ENCODE peak calls at places on chromosomes 16 and 17, in five cellular contexts. S, Q, T, A and R are unnamed samples.

GRCh38 chr17:76667786-76668453 is 24.4 kb upstream of the ST6GALNAC1 start:
- DNase-seq in T (no peak), S (no peak), A (no peak), Q (no peak), R (no peak)

GRCh38 chr17:67891481-67892119 is 66.3 kb downstream of the BPTF start:
- DNase-seq in T (peak), S (peak), Q (no peak), A (peak), R (peak)

GRCh38 chr16:67538666-67539101 is 10.1 kb downstream of the RIPOR1 start:
- DNase-seq in S (peak), A (no peak), Q (no peak), T (no peak), R (peak)

GRCh38 chr17:57499648-57500049 is 243.3 kb downstream of the MSI2 start:
- DNase-seq in Q (no peak), T (no peak), A (no peak), S (no peak), R (no peak)

GRCh38 chr17:58413684-58414083 is 3.6 kb downstream of the RNF43 start:
- DNase-seq in T (no peak), A (no peak), S (no peak), Q (no peak), R (no peak)

GRCh38 chr17:74750327-74751069 is 2.1 kb downstream of the NHERF1 start:
- DNase-seq in S (no peak), T (no peak), A (no peak), Q (no peak), R (no peak)

GRCh38 chr17:2688351-2689342 is 22.9 kb downstream of the CLUH start:
- DNase-seq in S (no peak), T (peak), Q (peak), A (no peak), R (no peak)

GRCh38 chr17:226108-226772 is 44.8 kb upstream of the DOC2B start:
- DNase-seq in Q (no peak), S (no peak), A (no peak), T (no peak), R (no peak)

GRCh38 chr16:67092227-67092626 is 17.5 kb upstream of the PHAF1 start:
- DNase-seq in A (no peak), T (no peak), Q (no peak), S (peak), R (peak)

GRCh38 chr17:31266042-31266441 is 31.0 kb downstream of the OMG start:
- DNase-seq in A (no peak), T (no peak), Q (no peak), S (no peak), R (no peak)

GRCh38 chr17:49287481-49287880 is 56.9 kb upstream of the PHOSPHO1 start:
- DNase-seq in A (no peak), Q (no peak), T (no peak), S (no peak), R (no peak)

GRCh38 chr17:44926841-44927525 is 11.7 kb upstream of the GFAP start:
- DNase-seq in Q (no peak), A (no peak), T (no peak), S (no peak), R (no peak)

GRCh38 chr17:38608648-38609047 is 2.9 kb upstream of the SRCIN1 start:
- DNase-seq in T (no peak), S (no peak), A (no peak), Q (no peak), R (no peak)

GRCh38 chr16:85412911-85413520 is 200.1 kb upstream of the GSE1 start:
- DNase-seq in Q (no peak), A (no peak), S (no peak), T (no peak), R (no peak)

GRCh38 chr17:37417852-37418251 is 11.2 kb downstream of the TADA2A start:
- DNase-seq in A (no peak), Q (no peak), T (no peak), S (peak), R (no peak)

GRCh38 chr17:45342306-45342705 is 25.5 kb upstream of the MAP3K14 start:
- DNase-seq in Q (no peak), T (peak), S (no peak), A (no peak), R (no peak)

GRCh38 chr16:82432261-82432660 is 194.5 kb upstream of the CDH13 start:
- DNase-seq in S (no peak), T (no peak), Q (no peak), A (no peak), R (no peak)

GRCh38 chr17:65222216-65222738 is 85.1 kb downstream of the RGS9 start:
- DNase-seq in Q (no peak), S (peak), A (no peak), T (no peak), R (no peak)

GRCh38 chr17:37848690-37849616 is 75.3 kb upstream of the TBC1D3K start:
- DNase-seq in T (no peak), A (no peak), Q (peak), S (peak), R (peak)

GRCh38 chr17:31674717-31675349 is 184.2 kb downstream of the COPRS start:
- DNase-seq in T (no peak), A (no peak), Q (no peak), S (peak), R (no peak)

GRCh38 chr17:4823373-4824089 is 9.6 kb upstream of the MINK1 start:
- DNase-seq in Q (no peak), S (no peak), T (no peak), A (no peak), R (no peak)

GRCh38 chr16:56911771-56912541 is 20.0 kb upstream of the HERPUD1 start:
- DNase-seq in A (no peak), T (no peak), Q (peak), S (peak), R (peak)

GRCh38 chr16:9256196-9256595 is 164.8 kb downstream of the HAPSTR1 start:
- DNase-seq in Q (peak), S (no peak), T (no peak), A (no peak), R (no peak)
- TF ChIP-seq CTCF in Q (peak), S (peak), T (no peak), A (peak), R (peak)

GRCh38 chr16:88063201-88063773 is 112.1 kb downstream of the BANP start:
- DNase-seq in S (peak), Q (no peak), A (peak), T (peak), R (peak)
- TF ChIP-seq CTCF in S (peak), Q (no peak), A (peak), T (no peak), R (peak)

DNA sequence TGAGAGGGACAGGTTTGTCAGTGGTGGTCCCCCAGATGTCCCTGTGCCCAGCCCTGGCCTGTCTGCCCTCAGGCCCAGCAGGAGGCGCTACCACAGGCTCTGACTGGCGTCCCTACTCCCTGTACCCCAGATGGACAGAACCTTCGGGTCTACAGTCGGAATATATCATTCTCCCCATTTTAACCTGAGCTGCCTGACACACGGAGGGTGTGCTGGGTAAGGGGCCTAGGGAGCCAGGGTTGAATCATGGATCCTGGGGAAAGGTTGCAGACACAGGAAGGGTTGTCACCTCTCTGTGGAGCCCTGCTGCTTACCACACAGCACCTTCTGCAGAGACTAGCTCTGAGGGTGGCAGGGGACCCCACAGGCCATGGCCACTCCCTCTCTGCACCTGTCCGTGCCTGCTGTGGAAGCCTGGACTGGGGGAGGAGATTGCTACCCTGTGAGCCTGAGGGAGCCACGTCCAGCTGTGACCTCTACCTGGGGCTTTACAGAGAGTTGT is 162.2 kb upstream of the ZNF267 start:
- DNase-seq in T (no peak), A (no peak), S (no peak), Q (no peak), R (no peak)
- TF ChIP-seq CTCF in T (no peak), A (no peak), S (no peak), Q (no peak), R (no peak)

GRCh38 chr17:15249487-15249886 is 15.6 kb downstream of the PMP22 start:
- DNase-seq in Q (no peak), T (no peak), A (no peak), S (no peak), R (no peak)

GRCh38 chr17:15250459-15250858 is 14.7 kb downstream of the PMP22 start:
- DNase-seq in S (no peak), A (no peak), T (no peak), Q (no peak), R (no peak)

DNA sequence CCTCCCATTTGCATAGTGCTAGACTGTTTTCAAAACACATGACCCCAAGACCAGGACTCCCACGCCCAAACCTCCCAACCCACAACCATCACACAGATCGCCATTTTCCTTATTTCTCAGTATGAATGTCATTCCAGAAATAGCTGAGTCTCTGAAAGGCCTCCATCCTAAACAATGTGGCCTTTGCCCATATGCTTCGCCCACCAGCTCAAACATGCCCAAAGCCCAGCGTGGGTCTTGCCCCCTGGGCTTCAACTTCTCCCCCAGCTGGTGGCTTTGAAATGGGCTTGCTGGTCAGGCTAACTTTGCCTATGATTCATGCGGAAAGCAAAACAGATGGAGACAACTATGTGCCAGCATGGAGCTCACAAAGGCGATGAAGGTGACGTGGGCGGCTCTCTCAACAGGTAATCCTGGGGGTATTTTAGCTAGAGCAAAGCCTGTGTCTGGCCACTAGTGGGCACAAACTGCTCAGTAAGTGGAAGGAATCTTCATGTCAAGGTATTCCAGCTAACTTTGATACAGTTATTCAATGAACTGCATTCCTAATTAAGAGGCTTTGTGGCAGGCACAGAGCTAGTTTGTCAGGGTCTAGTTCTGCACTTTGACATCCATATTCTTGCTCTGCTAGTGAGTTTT is 17.1 kb downstream of the PMP22 start:
- DNase-seq in Q (no peak), S (no peak), A (no peak), T (no peak), R (no peak)
- TF ChIP-seq CTCF in Q (no peak), S (peak), A (peak), T (no peak), R (peak)

DNA sequence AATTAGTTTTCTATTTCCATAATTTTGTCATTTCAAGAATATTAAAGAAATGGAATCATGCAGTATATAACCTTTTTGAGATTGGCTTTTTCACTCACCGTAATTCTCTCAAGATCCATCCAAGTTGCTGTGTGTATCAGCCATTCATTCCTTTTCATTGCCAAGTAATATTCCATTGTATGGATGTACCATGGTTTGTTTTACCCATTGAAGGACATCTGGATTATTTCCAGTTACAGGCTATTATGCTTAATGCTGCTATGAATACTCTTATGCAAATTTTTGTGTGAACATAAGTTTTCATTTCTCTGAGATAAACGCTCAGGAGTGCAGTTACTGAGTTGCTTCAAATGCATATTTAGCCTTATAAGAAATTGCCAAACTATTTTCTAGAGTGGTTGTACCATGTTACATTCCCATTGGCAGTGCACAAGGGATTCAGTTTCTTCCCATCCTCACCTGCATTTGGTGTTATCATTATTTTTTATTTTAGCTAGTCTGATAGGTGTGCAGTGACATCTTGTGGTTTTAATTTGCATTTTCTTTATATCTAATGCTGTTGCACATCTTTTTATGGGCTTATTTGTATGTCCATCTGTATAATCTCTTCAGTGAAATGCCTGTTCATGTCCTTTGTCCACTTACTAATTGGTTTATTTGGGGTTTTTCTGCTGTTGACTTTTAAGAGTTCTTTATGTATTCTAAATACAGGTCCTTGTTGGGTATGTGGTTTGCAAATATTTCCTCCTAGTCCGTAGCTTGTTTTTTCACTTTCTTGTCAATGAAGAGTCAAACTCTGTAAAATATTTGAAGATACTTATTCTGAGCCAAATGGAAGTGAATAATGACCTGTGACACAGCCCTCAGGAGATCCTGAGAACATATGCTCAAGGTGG is 32.7 kb downstream of the BMERB1 start:
- DNase-seq in S (no peak), A (no peak), Q (no peak), T (no peak), R (peak)
- TF ChIP-seq CTCF in S (peak), A (no peak), Q (no peak), T (no peak), R (peak)

DNA sequence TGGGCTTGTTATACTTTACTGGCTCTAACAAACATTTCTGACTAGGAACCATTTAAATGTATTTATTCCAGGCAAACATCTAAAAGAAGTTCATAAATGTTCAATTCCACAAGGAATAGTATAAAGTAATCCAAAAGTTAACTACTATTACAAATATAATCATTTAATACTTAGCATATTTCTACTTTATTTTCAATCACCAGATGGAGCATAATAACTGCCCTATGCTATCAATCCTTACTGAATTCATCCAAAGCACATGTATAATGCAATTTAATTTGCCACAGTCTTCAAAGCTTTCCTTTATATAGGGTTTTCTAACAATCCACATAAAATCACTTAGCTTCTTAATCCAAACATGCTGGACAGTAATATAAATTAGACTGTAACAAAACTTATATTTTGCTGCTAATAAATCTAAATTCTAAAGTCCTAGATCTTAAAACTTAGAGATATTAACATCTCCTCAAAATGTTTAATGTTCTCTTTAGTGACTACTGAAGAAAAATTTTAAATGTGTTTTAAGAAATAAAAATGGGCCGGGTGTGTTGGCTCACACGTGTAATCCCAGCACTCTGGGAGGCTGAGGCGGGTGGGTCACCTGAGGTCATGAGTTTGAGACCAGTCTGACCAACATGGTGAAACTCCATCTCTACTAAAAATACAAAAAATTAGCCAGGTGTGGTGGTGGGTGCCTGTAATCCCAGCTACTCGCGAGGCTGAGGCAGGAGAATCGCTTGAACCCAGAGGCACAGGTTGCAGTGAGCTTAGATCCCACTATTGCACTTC is 5.9 kb downstream of the MEIOB start:
- DNase-seq in A (no peak), S (no peak), T (no peak), Q (no peak), R (no peak)
- TF ChIP-seq CTCF in A (no peak), S (no peak), T (no peak), Q (no peak), R (no peak)

GRCh38 chr17:1486802-1487695 is 5.4 kb downstream of the MYO1C start:
- DNase-seq in Q (peak), A (no peak), S (no peak), T (peak), R (peak)

GRCh38 chr17:1488826-1489275 is 3.6 kb downstream of the MYO1C start:
- DNase-seq in S (no peak), T (no peak), A (no peak), Q (no peak), R (no peak)

GRCh38 chr17:1485748-1486376 is 6.6 kb downstream of the MYO1C start:
- DNase-seq in T (peak), S (peak), A (no peak), Q (peak), R (peak)

GRCh38 chr17:1490643-1491405 is 1.7 kb downstream of the MYO1C start:
- DNase-seq in T (peak), S (no peak), Q (peak), A (no peak), R (no peak)

DNA sequence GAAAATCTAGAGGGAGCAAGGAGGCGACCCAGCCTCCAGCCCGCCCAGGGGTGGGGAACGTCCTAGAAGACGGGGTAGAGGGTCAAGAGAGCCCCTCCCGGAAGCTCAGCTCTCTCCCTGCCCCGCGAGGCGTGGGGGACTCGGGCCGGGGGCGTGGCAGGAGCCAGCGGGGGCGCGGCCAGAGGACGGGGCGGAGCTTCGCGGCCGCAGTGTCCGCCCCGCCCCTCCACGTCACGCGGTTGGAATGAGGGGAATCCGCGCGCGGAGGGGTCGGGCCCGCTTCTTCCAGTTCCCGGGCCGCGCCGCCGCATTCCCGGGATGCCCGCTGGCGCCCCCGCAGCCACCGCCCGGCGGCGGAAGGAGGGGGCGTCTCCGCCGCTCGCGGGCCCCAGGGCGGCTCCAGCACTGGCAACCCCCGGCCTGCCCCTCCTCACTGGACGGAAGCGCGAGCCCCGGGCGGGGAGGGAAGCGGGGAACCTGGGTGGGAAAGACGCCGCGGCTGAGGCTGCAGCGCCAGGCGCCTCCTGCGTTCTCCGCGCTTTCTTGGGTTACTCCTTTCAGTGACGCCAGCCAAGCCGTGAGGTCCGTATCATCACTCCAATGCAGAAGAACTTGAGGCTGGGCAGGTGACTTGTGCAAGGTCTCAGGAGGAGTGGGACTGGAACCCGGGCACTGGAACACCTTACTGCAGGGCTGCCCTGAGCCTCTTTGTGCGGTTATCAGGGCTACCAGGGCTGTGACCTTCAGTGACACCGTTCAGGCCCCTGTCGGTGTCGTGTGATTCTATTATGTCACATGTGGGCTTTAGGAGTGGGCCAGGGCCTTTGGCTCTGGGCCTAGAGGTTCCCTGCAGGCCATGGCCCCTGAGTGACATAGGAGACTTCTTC is 4.3 kb downstream of the MYO1C start:
- DNase-seq in Q (peak), T (peak), A (peak), S (peak), R (peak)
- TF ChIP-seq CTCF in Q (no peak), T (no peak), A (no peak), S (no peak), R (no peak)